ENCODE peak calls at places on chromosomes 5 and 9, in five cellular contexts. E is hypothalamus, K is HuH-7, A is A172, I is AG08396. B is an unnamed sample.

GRCh38 chr9:84432746-84433145 is 92.2 kb upstream of the SLC28A3 start:
- DNase-seq in E (no peak), K (no peak), A (no peak), I (no peak), B (no peak)

GRCh38 chr5:10250804-10251276 is 760 bp downstream of the CCT5 start:
- DNase-seq in E (no peak), K (no peak), A (peak), I (peak), B (peak)

GRCh38 chr9:34010979-34011378 is 37.7 kb downstream of the UBAP2 start:
- DNase-seq in E (no peak), K (no peak), A (peak), I (no peak), B (peak)

GRCh38 chr9:38145526-38146053 is 76.6 kb upstream of the SHB start:
- DNase-seq in E (no peak), K (no peak), A (no peak), I (no peak), B (no peak)

GRCh38 chr5:131109540-131110255 is 55.4 kb downstream of the HINT1 start:
- DNase-seq in E (peak), K (peak), A (peak), I (peak), B (peak)

GRCh38 chr5:167730121-167730520 is 561.3 kb upstream of the WWC1 start:
- DNase-seq in E (no peak), K (no peak), A (peak), I (peak), B (no peak)

GRCh38 chr9:37283730-37284235 is 138.7 kb upstream of the GRHPR start:
- DNase-seq in E (no peak), K (no peak), A (peak), I (peak), B (peak)

GRCh38 chr9:5629312-5630037 is 568 bp downstream of the RIC1 start:
- DNase-seq in E (peak), K (peak), A (no peak), I (peak), B (peak)

GRCh38 chr5:136308396-136308795 is 56.9 kb downstream of the TRPC7 start:
- DNase-seq in E (no peak), K (peak), A (no peak), I (no peak), B (no peak)

GRCh38 chr5:73412597-73412988 is 36.0 kb downstream of the FOXD1 start:
- DNase-seq in E (no peak), K (no peak), A (peak), I (peak), B (no peak)

GRCh38 chr9:34446468-34446891 is 11.9 kb downstream of the FAM219A start:
- DNase-seq in E (no peak), K (no peak), A (no peak), I (peak), B (no peak)

GRCh38 chr5:42586625-42587024 is 163.4 kb downstream of the GHR start:
- DNase-seq in E (peak), K (no peak), A (no peak), I (no peak), B (no peak)